ENCODE peak calls at places on chromosomes 13 and 19, in four cellular contexts. J, K, D and O are unnamed samples.

GRCh38 chr13:56528040-56528760 is 612.5 kb upstream of the PRR20A start:
- DNase-seq in J (peak; percentile 35), K (no peak), D (no peak), O (peak; percentile 95)

GRCh38 chr13:77779461-77780272 is 82.2 kb downstream of the SLAIN1 start:
- DNase-seq in J (peak; percentile 27), K (peak; percentile 38), D (peak; percentile 90), O (peak; percentile 75)

GRCh38 chr19:42468273-42468796 is 25.6 kb upstream of the CXCL17 start:
- DNase-seq in K (no peak), D (peak; percentile 59), J (no peak), O (peak; percentile 33)

GRCh38 chr19:28619842-28620429 is 593.0 kb downstream of the UQCRFS1 start:
- DNase-seq in K (no peak), D (no peak), J (no peak), O (no peak)

GRCh38 chr13:114248011-114248410 is 13.3 kb downstream of the CDC16 start:
- DNase-seq in K (no peak), J (no peak), D (no peak), O (no peak)

GRCh38 chr19:28426902-28427232 is 786.1 kb downstream of the UQCRFS1 start:
- DNase-seq in K (no peak), J (no peak), D (no peak), O (no peak)

GRCh38 chr13:96940961-96941360 is 53.3 kb downstream of the OXGR1 start:
- DNase-seq in J (no peak), K (no peak), D (no peak), O (no peak)

GRCh38 chr13:49625392-49626137 is 2.7 kb upstream of the ARL11 start:
- DNase-seq in D (peak; percentile 26), K (no peak), J (no peak), O (no peak)

GRCh38 chr19:2552859-2553258 is 76.9 kb downstream of the GADD45B start:
- DNase-seq in K (peak; percentile 85), J (no peak), D (no peak), O (no peak)

GRCh38 chr13:40181203-40181845 is 485.1 kb downstream of the FOXO1 start:
- DNase-seq in K (no peak), J (no peak), D (peak; percentile 91), O (peak; percentile 87)

GRCh38 chr13:76937416-76937815 is 10.9 kb upstream of the ACOD1 start:
- DNase-seq in D (peak; percentile 94), K (no peak), J (no peak), O (peak; percentile 20)

GRCh38 chr13:42328672-42329071 is 56.7 kb downstream of the AKAP11 start:
- DNase-seq in D (peak; percentile 12), K (no peak), J (no peak), O (no peak)

GRCh38 chr13:114061047-114061446 is 71.4 kb downstream of the RASA3 start:
- DNase-seq in D (no peak), K (no peak), J (no peak), O (no peak)

GRCh38 chr19:42254083-42254849 is 662 bp downstream of the ERF start:
- DNase-seq in K (peak; percentile 64), J (no peak), D (peak; percentile 58), O (peak; percentile 79)